ENCODE peak calls at places on chromosome 5, in eight cellular contexts. One of them, this sample, is unnamed.

GRCh38 chr5:96050273-96050880 is 88.7 kb upstream of the ELL2 start:
- DNase-seq in HCT116: no peak
- DNase-seq in lower lobe of right lung: no peak
- DNase-seq in uterus: no peak
- DNase-seq in CD8-positive, alpha-beta memory T cell: no peak
- DNase-seq in colonic mucosa: no peak
- DNase-seq in AG10803: no peak
- DNase-seq in kidney: no peak
- DNase-seq in this sample: no peak

GRCh38 chr5:172773481-172774469 is 2.8 kb upstream of the DUSP1 start:
- DNase-seq in HCT116: no peak
- DNase-seq in lower lobe of right lung: no peak
- DNase-seq in uterus: peak
- DNase-seq in CD8-positive, alpha-beta memory T cell: no peak
- DNase-seq in colonic mucosa: no peak
- DNase-seq in AG10803: peak
- DNase-seq in kidney: no peak
- DNase-seq in this sample: peak

GRCh38 chr5:14204785-14205321 is 61.7 kb downstream of the TRIO start:
- DNase-seq in HCT116: no peak
- DNase-seq in lower lobe of right lung: peak
- DNase-seq in uterus: peak
- DNase-seq in CD8-positive, alpha-beta memory T cell: no peak
- DNase-seq in colonic mucosa: peak
- DNase-seq in AG10803: peak
- DNase-seq in kidney: peak
- DNase-seq in this sample: peak

GRCh38 chr5:81232449-81233079 is 558 bp upstream of the CKMT2 start:
- DNase-seq in HCT116: no peak
- DNase-seq in lower lobe of right lung: no peak
- DNase-seq in uterus: peak
- DNase-seq in CD8-positive, alpha-beta memory T cell: no peak
- DNase-seq in colonic mucosa: no peak
- DNase-seq in AG10803: peak
- DNase-seq in kidney: peak
- DNase-seq in this sample: no peak

GRCh38 chr5:168851902-168852321 is 272.7 kb upstream of the PANK3 start:
- DNase-seq in HCT116: no peak
- DNase-seq in lower lobe of right lung: no peak
- DNase-seq in uterus: no peak
- DNase-seq in CD8-positive, alpha-beta memory T cell: peak
- DNase-seq in colonic mucosa: no peak
- DNase-seq in AG10803: peak
- DNase-seq in kidney: no peak
- DNase-seq in this sample: no peak

GRCh38 chr5:173672891-173673290 is 56.4 kb upstream of the BOD1 start:
- DNase-seq in HCT116: no peak
- DNase-seq in lower lobe of right lung: no peak
- DNase-seq in uterus: no peak
- DNase-seq in CD8-positive, alpha-beta memory T cell: no peak
- DNase-seq in colonic mucosa: no peak
- DNase-seq in AG10803: no peak
- DNase-seq in kidney: no peak
- DNase-seq in this sample: no peak

GRCh38 chr5:38208782-38209378 is 49.5 kb upstream of the EGFLAM start:
- DNase-seq in HCT116: peak
- DNase-seq in lower lobe of right lung: no peak
- DNase-seq in uterus: no peak
- DNase-seq in CD8-positive, alpha-beta memory T cell: no peak
- DNase-seq in colonic mucosa: no peak
- DNase-seq in AG10803: peak
- DNase-seq in kidney: no peak
- DNase-seq in this sample: no peak

GRCh38 chr5:141725909-141726308 is 43.9 kb upstream of the ARAP3 start:
- DNase-seq in HCT116: no peak
- DNase-seq in lower lobe of right lung: no peak
- DNase-seq in uterus: no peak
- DNase-seq in CD8-positive, alpha-beta memory T cell: no peak
- DNase-seq in colonic mucosa: no peak
- DNase-seq in AG10803: no peak
- DNase-seq in kidney: no peak
- DNase-seq in this sample: no peak

GRCh38 chr5:1415059-1415425 is 30.2 kb downstream of the SLC6A3 start:
- DNase-seq in HCT116: no peak
- DNase-seq in lower lobe of right lung: peak
- DNase-seq in uterus: no peak
- DNase-seq in CD8-positive, alpha-beta memory T cell: no peak
- DNase-seq in colonic mucosa: no peak
- DNase-seq in AG10803: no peak
- DNase-seq in kidney: peak
- DNase-seq in this sample: peak

GRCh38 chr5:129410488-129410887 is 49.6 kb upstream of the ADAMTS19 start:
- DNase-seq in HCT116: no peak
- DNase-seq in lower lobe of right lung: no peak
- DNase-seq in uterus: no peak
- DNase-seq in CD8-positive, alpha-beta memory T cell: no peak
- DNase-seq in colonic mucosa: no peak
- DNase-seq in AG10803: no peak
- DNase-seq in kidney: no peak
- DNase-seq in this sample: no peak

GRCh38 chr5:40834391-40834848 is 602 bp downstream of the RPL37 start:
- DNase-seq in HCT116: no peak
- DNase-seq in lower lobe of right lung: no peak
- DNase-seq in uterus: no peak
- DNase-seq in CD8-positive, alpha-beta memory T cell: peak
- DNase-seq in colonic mucosa: peak
- DNase-seq in AG10803: peak
- DNase-seq in kidney: no peak
- DNase-seq in this sample: no peak

DNA sequence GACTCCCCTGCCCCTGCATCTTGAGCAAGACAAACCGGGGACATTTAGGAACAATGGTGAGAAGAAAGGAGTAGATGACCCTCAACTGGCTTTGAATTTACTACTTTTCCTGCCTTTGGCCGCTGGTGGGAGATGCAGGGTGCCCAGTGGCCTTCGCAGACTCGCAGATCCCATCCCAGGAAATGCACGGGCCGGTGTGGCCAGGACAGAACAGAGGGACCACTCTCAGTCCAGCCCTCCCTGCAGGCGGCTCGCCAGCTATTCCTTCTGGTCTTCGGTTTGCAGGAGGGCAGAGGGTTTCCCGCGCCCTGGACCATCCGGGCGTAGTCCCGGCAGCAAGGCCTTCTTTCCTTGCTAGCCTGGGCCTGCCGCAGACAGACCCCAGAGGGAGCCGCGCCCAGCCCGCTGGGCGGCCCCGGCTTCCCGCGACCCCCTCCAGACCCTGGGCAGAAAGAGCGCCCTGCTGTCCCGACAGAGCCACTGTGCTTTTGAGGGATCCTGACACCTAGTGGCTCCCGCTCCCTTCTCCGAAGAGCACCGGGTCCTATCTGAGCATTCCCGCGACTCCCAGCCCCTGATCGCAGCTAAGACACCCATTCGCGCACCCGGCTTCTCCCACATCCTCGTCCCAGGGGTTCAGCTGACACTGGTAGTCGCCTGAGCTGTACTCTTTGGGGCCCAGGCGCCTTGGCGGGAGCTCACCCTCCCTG is 1.2 kb downstream of the CFAP90 start:
- DNase-seq in HCT116: no peak
- DNase-seq in lower lobe of right lung: no peak
- DNase-seq in uterus: no peak
- DNase-seq in CD8-positive, alpha-beta memory T cell: no peak
- DNase-seq in colonic mucosa: no peak
- DNase-seq in AG10803: no peak
- DNase-seq in kidney: no peak
- DNase-seq in this sample: peak
- H3K4me3 ChIP-seq in HCT116: no peak
- H3K4me3 ChIP-seq in lower lobe of right lung: peak
- H3K4me3 ChIP-seq in uterus: peak
- H3K4me3 ChIP-seq in CD8-positive, alpha-beta memory T cell: no peak
- H3K4me3 ChIP-seq in colonic mucosa: peak
- H3K4me3 ChIP-seq in AG10803: no peak
- H3K4me3 ChIP-seq in kidney: peak
- H3K4me3 ChIP-seq in this sample: peak

GRCh38 chr5:27473300-27474053 is 435.1 kb upstream of the CDH9 start:
- DNase-seq in HCT116: no peak
- DNase-seq in lower lobe of right lung: no peak
- DNase-seq in uterus: no peak
- DNase-seq in CD8-positive, alpha-beta memory T cell: no peak
- DNase-seq in colonic mucosa: no peak
- DNase-seq in AG10803: no peak
- DNase-seq in kidney: no peak
- DNase-seq in this sample: no peak
- H3K4me3 ChIP-seq in HCT116: peak
- H3K4me3 ChIP-seq in lower lobe of right lung: no peak
- H3K4me3 ChIP-seq in uterus: no peak
- H3K4me3 ChIP-seq in CD8-positive, alpha-beta memory T cell: no peak
- H3K4me3 ChIP-seq in colonic mucosa: no peak
- H3K4me3 ChIP-seq in AG10803: peak
- H3K4me3 ChIP-seq in kidney: no peak
- H3K4me3 ChIP-seq in this sample: no peak

GRCh38 chr5:122182491-122182921 is 53.2 kb downstream of the ZNF474 start:
- DNase-seq in HCT116: no peak
- DNase-seq in lower lobe of right lung: no peak
- DNase-seq in uterus: peak
- DNase-seq in CD8-positive, alpha-beta memory T cell: no peak
- DNase-seq in colonic mucosa: peak
- DNase-seq in AG10803: peak
- DNase-seq in kidney: no peak
- DNase-seq in this sample: no peak
- H3K4me3 ChIP-seq in HCT116: no peak
- H3K4me3 ChIP-seq in lower lobe of right lung: no peak
- H3K4me3 ChIP-seq in uterus: no peak
- H3K4me3 ChIP-seq in CD8-positive, alpha-beta memory T cell: no peak
- H3K4me3 ChIP-seq in colonic mucosa: no peak
- H3K4me3 ChIP-seq in AG10803: peak
- H3K4me3 ChIP-seq in kidney: no peak
- H3K4me3 ChIP-seq in this sample: no peak

DNA sequence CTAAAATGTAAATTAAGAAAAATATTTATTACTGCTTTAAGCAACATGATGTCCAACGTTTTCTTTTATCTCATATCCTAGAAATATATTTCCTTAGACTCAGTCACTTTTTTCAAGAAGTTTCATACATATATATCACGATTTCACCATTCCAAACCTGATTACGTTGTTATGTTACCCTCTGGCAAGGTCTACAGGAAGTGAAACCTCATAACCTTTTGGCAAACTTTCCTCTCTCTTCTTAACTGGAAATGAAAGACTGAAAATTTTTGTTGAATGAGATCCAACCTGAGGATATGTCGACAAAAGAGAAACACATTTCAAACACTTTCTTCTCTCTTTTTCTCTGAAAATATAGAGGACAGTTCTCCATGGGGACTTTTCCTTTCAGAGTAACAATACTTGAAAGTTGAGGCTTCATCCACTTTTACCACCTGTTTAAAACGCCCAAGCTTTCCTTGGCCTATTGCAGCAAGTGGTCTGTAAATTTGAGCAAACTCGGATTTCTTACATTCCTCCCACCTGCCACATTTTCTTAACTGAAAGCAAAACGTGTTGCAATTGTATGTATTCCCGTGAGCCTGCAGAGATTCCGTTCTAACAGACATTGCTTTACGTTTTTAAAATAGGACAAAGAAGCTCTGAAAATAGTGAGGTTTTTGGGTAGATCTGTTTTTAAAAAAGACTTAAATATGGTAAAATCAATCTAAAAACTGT is 298.0 kb downstream of the CETN3 start:
- DNase-seq in HCT116: no peak
- DNase-seq in lower lobe of right lung: no peak
- DNase-seq in uterus: no peak
- DNase-seq in CD8-positive, alpha-beta memory T cell: no peak
- DNase-seq in colonic mucosa: no peak
- DNase-seq in AG10803: peak
- DNase-seq in kidney: no peak
- DNase-seq in this sample: no peak
- H3K4me3 ChIP-seq in HCT116: no peak
- H3K4me3 ChIP-seq in lower lobe of right lung: no peak
- H3K4me3 ChIP-seq in uterus: no peak
- H3K4me3 ChIP-seq in CD8-positive, alpha-beta memory T cell: no peak
- H3K4me3 ChIP-seq in colonic mucosa: no peak
- H3K4me3 ChIP-seq in AG10803: no peak
- H3K4me3 ChIP-seq in kidney: no peak
- H3K4me3 ChIP-seq in this sample: no peak

DNA sequence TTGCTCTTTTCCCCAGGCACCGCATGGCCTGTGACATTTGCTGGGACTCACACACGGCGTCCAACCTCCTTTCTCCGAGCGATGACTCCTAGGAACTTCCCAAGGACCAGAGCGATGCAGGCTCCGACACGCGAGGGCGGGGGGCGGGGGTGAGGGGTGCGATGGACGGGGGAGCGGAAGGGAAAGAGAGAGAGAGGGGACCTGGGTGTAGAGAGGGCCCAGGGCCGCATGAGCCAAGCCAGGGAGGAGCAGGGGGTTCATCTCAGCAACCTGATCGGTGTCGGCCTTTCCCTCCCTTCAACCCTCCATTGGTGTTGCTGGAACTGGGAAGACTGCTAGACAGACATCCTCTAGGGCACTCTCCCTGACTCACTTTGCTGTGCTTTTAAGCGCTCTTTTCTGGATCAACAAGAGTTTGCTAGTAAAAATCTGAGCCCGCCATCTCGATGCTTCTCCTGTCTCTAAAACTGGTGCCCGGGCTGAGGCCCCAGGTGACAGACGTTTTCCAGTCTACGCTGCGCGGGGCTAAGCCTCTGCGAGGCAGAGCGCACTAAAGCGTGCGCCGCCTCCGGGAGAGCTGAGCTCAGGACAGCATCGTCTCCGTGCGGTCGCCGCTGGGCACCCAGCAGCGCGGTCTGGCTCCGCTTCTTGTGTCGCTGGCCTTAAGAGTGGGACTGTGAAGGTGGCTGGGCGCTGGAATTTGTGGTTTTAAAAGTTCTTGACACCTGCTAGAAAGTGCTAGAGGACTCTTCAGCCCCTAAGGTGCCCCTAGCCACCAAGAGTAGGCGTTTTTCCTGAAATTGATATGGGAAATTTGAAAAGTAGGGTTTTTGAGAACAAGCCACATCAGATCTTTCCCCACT is 1.0 kb upstream of the TSLP start:
- DNase-seq in HCT116: no peak
- DNase-seq in lower lobe of right lung: peak
- DNase-seq in uterus: no peak
- DNase-seq in CD8-positive, alpha-beta memory T cell: no peak
- DNase-seq in colonic mucosa: no peak
- DNase-seq in AG10803: no peak
- DNase-seq in kidney: peak
- DNase-seq in this sample: peak
- H3K4me3 ChIP-seq in HCT116: no peak
- H3K4me3 ChIP-seq in lower lobe of right lung: peak
- H3K4me3 ChIP-seq in uterus: no peak
- H3K4me3 ChIP-seq in CD8-positive, alpha-beta memory T cell: no peak
- H3K4me3 ChIP-seq in colonic mucosa: no peak
- H3K4me3 ChIP-seq in AG10803: peak
- H3K4me3 ChIP-seq in kidney: no peak
- H3K4me3 ChIP-seq in this sample: no peak

DNA sequence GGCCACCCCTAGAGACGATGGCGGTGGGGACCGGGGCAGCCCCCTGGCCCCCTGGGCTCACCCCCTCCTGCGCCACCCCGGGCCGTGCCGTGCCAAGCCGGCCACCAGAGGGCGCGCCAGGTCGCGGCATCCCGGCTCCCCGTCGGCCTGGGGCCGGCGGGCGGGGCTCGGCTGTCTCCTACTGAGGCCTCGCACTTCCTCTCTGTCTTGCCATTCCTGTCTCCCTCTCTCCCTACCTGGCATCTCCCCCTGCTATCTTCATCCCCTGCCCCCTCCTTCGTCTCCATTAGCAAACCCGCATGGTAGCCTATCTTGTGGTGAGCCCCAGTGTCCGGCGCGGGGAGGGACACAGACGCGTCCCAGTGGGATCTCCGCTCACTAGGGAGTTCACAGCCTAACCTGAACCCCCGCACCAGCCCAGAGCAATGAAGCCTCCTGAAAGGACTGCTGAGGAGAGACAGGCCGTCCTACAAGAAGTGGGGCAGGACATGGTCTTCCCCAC is 29.8 kb upstream of the FABP6 start:
- DNase-seq in HCT116: no peak
- DNase-seq in lower lobe of right lung: peak
- DNase-seq in uterus: peak
- DNase-seq in CD8-positive, alpha-beta memory T cell: peak
- DNase-seq in colonic mucosa: peak
- DNase-seq in AG10803: peak
- DNase-seq in kidney: peak
- DNase-seq in this sample: peak
- H3K4me3 ChIP-seq in HCT116: peak
- H3K4me3 ChIP-seq in lower lobe of right lung: peak
- H3K4me3 ChIP-seq in uterus: peak
- H3K4me3 ChIP-seq in CD8-positive, alpha-beta memory T cell: peak
- H3K4me3 ChIP-seq in colonic mucosa: peak
- H3K4me3 ChIP-seq in AG10803: peak
- H3K4me3 ChIP-seq in kidney: peak
- H3K4me3 ChIP-seq in this sample: peak